ENCODE peak calls at places on chromosomes 6 and 20, in six cellular contexts. W, H, Y, D, N and P are unnamed samples.

GRCh38 chr6:89122625-89123024 is 4.8 kb upstream of the SRSF12 start:
- DNase-seq in W (no peak), H (no peak), Y (no peak), D (no peak), N (peak; percentile 53), P (no peak)

GRCh38 chr6:143955971-143956370 is 52.1 kb downstream of the PLAGL1 start:
- DNase-seq in W (no peak), H (no peak), Y (no peak), D (no peak), N (no peak), P (no peak)

GRCh38 chr6:147063469-147064031 is 140.7 kb upstream of the STXBP5 start:
- DNase-seq in W (no peak), H (no peak), Y (no peak), D (no peak), N (peak; percentile 70), P (no peak)

GRCh38 chr20:62959101-62959971 is 6.8 kb downstream of the SLC17A9 start:
- DNase-seq in W (no peak), H (no peak), Y (no peak), D (no peak), N (no peak), P (no peak)

GRCh38 chr6:30507849-30508843 is 18.8 kb downstream of the HLA-E start:
- DNase-seq in W (peak; percentile 27), H (no peak), Y (no peak), D (no peak), N (no peak), P (no peak)

GRCh38 chr6:11586574-11586973 is 49.0 kb downstream of the TMEM170B start:
- DNase-seq in W (no peak), H (no peak), Y (no peak), D (no peak), N (no peak), P (no peak)

GRCh38 chr20:47988601-47989116 is 203.4 kb upstream of the SULF2 start:
- DNase-seq in W (no peak), H (no peak), Y (no peak), D (no peak), N (no peak), P (no peak)

GRCh38 chr6:118882314-118882905 is 11.5 kb upstream of the ASF1A start:
- DNase-seq in W (no peak), H (no peak), Y (no peak), D (no peak), N (no peak), P (no peak)

GRCh38 chr6:7737867-7738266 is 12.0 kb downstream of the BMP6 start:
- DNase-seq in W (no peak), H (no peak), Y (no peak), D (no peak), N (no peak), P (no peak)

GRCh38 chr6:620950-621349 is 36.0 kb downstream of the HUS1B start:
- DNase-seq in W (no peak), H (no peak), Y (no peak), D (no peak), N (no peak), P (no peak)

GRCh38 chr6:117547688-117548621 is 54.4 kb downstream of the GOPC start:
- DNase-seq in W (no peak), H (no peak), Y (no peak), D (no peak), N (no peak), P (peak; percentile 16)

GRCh38 chr6:54716869-54717268 is 129.7 kb upstream of the FAM83B start:
- DNase-seq in W (no peak), H (no peak), Y (no peak), D (no peak), N (no peak), P (no peak)

GRCh38 chr6:16804515-16805161 is 43.4 kb upstream of the ATXN1 start:
- DNase-seq in W (no peak), H (no peak), Y (no peak), D (no peak), N (no peak), P (no peak)

GRCh38 chr20:53088786-53089185 is 116.6 kb downstream of the TSHZ2 start:
- DNase-seq in W (no peak), H (no peak), Y (no peak), D (no peak), N (no peak), P (no peak)

GRCh38 chr20:23401051-23401450 is 20.2 kb downstream of the NAPB start:
- DNase-seq in W (no peak), H (no peak), Y (no peak), D (no peak), N (no peak), P (no peak)

GRCh38 chr6:36599791-36600209 is 5.6 kb downstream of the SRSF3 start:
- DNase-seq in W (no peak), H (no peak), Y (no peak), D (peak; percentile 67), N (no peak), P (no peak)

GRCh38 chr20:53949319-53949839 is 121.0 kb downstream of the BCAS1 start:
- DNase-seq in W (no peak), H (no peak), Y (no peak), D (peak; percentile 43), N (no peak), P (no peak)

GRCh38 chr6:33359331-33359730 is 32.3 kb upstream of the KIFC1 start:
- DNase-seq in W (no peak), H (no peak), Y (no peak), D (no peak), N (no peak), P (no peak)

GRCh38 chr20:32972181-32973076 is 31.8 kb downstream of the SUN5 start:
- DNase-seq in W (peak; percentile 20), H (peak; percentile 73), Y (peak; percentile 91), D (peak; percentile 46), N (no peak), P (peak; percentile 64)

GRCh38 chr20:3084986-3085360 is 449 bp upstream of the AVP start:
- DNase-seq in W (peak; percentile 44), H (no peak), Y (no peak), D (no peak), N (no peak), P (no peak)

GRCh38 chr6:110617057-110617456 is 140.6 kb upstream of the SLC22A16 start:
- DNase-seq in W (no peak), H (peak; percentile 7), Y (peak; percentile 53), D (no peak), N (no peak), P (no peak)

DNA sequence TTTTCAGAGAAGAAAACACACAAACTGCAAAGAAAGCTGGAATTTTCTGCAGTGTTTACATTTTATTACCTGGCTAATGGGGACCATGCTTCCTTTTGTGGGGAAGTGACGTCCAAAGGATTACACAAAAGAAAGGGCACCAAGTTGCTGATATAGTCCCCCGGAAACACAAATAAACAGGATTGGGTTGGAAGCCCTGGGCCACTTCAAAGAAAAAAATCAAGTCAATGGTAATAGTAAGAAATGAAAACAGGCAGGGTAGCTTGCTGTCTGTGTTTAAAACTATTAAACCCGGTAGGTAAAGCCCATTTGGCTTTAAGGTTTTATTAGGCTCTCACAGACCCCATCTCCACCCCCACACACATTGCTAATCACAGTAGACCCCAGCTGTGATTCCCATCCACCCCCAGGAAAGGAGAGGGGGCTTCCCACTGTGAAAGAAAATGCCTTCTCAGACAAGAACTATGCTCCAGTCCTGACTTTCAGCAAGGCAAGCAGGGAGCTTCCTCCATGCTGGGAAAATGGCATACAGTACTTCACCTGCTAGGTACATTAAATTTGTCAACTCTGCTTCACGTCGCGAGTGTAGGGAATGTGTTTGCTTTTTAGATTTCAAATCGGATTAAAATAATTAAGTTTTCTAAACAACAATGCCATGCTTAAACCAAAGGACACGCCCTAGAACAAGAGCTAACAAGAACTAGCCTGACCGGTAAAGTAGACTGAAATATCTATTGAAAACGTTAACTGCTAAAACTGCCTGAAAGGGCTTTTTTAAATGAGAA is 1.1 kb downstream of the PERP start:
- DNase-seq in W (no peak), H (no peak), Y (no peak), D (peak; percentile 62), N (peak; percentile 63), P (no peak)
- TF ChIP-seq POLR2A in W (no peak), H (no peak), Y (no peak), D (peak; percentile 56), N (no peak), P (no peak)

DNA sequence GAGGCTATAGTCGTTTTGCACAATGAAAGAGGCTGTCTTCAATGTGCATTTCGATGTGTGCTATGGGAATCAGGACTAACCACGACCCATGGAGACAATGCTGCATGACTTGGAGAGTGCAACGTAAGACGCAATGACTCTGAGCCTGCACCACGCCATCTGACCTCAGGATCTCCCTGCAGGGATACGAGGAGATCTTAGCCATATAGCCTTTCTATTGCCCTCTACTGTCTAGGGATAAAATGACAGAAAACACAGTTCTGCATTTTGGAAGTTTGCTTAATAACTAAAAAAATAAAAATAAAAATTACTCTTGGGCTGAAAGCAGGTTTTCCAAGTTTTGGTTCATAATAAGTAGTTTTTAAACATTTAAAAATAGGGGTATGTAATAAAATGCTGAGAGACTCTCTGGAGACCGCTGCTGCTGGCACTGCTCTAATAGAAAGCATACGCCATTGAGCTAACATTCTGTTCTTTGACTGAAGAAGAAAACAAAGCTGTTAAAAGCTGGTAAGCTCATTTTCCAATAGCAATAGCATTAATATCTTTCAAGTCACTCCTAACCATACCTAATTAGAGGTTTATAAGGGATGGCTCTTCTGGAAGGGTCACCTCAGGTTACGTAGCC is 87.2 kb downstream of the PDE7B start:
- DNase-seq in W (peak; percentile 32), H (no peak), Y (no peak), D (no peak), N (peak; percentile 8), P (no peak)
- TF ChIP-seq TAF1 in W (no peak), H (no peak), Y (no peak), D (no peak), N (no peak), P (no peak)

DNA sequence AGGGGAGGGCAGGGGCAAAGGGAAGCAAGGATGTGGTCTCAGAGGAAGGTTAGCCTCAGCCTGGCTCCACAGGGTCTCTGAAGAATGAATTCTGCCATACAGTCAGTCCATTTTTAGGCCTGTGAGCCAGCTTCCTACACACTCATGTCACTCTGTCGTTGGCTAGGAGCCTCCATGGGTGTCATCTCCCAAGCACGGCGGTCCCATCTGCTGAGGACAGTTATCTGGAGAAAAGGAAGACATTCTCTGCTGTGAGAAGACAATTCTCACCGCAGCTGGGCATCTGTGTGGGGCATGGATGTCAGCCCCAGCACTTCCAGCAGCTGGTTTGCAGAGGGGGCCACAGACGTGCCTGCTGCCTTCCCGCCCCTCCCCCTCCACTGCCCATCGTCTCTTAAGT is 167.6 kb downstream of the LINC00237 start:
- DNase-seq in W (no peak), H (no peak), Y (no peak), D (no peak), N (no peak), P (no peak)
- TF ChIP-seq POLR2AphosphoS5 in W (no peak), H (no peak), Y (no peak), D (no peak), N (no peak), P (no peak)

DNA sequence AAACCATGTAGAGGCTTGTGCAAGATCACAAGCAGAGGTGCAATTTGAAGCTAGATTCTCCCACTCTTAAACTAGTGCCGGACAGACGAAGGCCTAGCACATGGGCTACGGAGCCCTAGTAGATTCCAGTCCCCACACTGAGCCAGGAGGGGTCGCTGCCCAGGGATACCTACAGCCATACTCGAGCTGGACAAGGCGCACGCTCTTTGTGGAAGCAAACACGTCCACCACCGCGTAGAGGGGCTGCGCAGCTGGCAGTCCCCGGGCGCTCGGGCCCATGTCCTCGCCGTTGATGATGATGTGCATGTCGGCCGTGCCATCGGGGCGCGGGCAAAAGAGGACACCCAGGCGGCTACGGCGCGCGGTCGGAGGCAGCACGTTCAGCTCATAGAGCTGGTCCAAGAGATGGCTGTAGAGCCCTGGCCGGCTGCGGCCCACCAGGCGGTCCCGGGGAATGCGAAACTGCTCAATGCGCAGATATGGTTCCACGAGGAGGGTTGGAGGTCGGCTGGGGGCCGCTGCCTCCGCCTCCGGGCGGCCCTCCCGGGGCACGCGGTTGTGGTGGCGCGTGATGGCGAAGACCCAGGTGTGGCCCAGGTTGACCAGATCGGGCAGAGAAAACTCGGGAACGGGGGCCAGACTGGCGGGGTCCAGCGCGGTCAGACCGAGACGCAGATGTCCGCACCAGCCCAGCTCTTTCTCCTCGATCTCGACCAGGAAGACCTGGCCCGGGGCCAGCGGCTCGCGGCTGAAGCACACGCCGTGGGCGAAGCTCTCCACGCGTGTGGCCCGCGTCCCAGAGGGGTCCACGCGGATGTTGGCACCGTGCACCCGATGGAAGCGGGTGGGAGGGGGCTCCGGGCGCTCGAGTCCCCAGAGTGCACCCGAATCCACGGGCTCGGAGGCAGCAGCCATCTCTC is 671 bp downstream of the NEURL2 start:
- DNase-seq in W (no peak), H (peak; percentile 39), Y (no peak), D (peak; percentile 89), N (peak; percentile 92), P (no peak)
- TF ChIP-seq POLR2A in W (no peak), H (no peak), Y (no peak), D (no peak), N (peak; percentile 81), P (no peak)